ENCODE peak calls at places on chromosomes 3 and 15, in four cellular contexts. S is lower lobe of right lung, H is uterus, T is cardiac muscle cell. F is an unnamed sample. For H3K4me1, the result is how much of the 10 kb centered on the place peaks cover.

GRCh38 chr15:62770752-62771151 is 271.8 kb upstream of the TPM1 start:
- DNase-seq in T (peak), S (no peak), H (no peak), F (peak)

GRCh38 chr3:18153571-18154173 is 271.5 kb downstream of the SATB1 start:
- DNase-seq in H (no peak), T (peak), S (no peak), F (no peak)

GRCh38 chr3:13879946-13880810 is at the start of gene WNT7A:
- DNase-seq in T (peak), S (no peak), H (peak), F (no peak)

GRCh38 chr15:69253156-69253555 is 45.6 kb upstream of the PAQR5 start:
- DNase-seq in T (peak), H (peak), S (no peak), F (peak)

GRCh38 chr3:10437272-10437994 is 68.0 kb downstream of the ATP2B2 start:
- DNase-seq in H (no peak), T (peak), S (no peak), F (peak)

GRCh38 chr3:122519693-122520092 is 5.0 kb upstream of the KPNA1 start:
- DNase-seq in H (no peak), S (no peak), T (peak), F (no peak)

GRCh38 chr3:98814799-98815450 is 51.8 kb downstream of the ST3GAL6 start:
- DNase-seq in T (peak), S (no peak), H (no peak), F (no peak)

GRCh38 chr15:57079446-57079845 is 161.0 kb downstream of the TCF12 start:
- DNase-seq in S (no peak), T (no peak), H (no peak), F (no peak)

GRCh38 chr3:49842843-49843242 is 13.5 kb downstream of the TRAIP start:
- DNase-seq in T (no peak), S (no peak), H (no peak), F (no peak)

GRCh38 chr3:94304953-94305352 is 242.1 kb downstream of the NSUN3 start:
- DNase-seq in T (no peak), S (no peak), H (no peak), F (no peak)

GRCh38 chr3:31103623-31104180 is 209.2 kb upstream of the GADL1 start:
- DNase-seq in T (no peak), S (no peak), H (no peak), F (no peak)

GRCh38 chr15:75493732-75494131 is 42.2 kb upstream of the SIN3A start:
- DNase-seq in H (no peak), T (no peak), S (no peak), F (no peak)

GRCh38 chr15:69749797-69750196 is 297.2 kb downstream of the RPLP1 start:
- DNase-seq in T (no peak), H (no peak), S (no peak), F (no peak)

GRCh38 chr15:57784081-57784488 is 77.6 kb downstream of the POLR2M start:
- DNase-seq in H (no peak), T (peak), S (no peak), F (no peak)

GRCh38 chr3:73433079-73433478 is 191.7 kb downstream of the PDZRN3 start:
- DNase-seq in T (no peak), S (no peak), H (no peak), F (no peak)

GRCh38 chr3:12198301-12198700 is 39.6 kb upstream of the TIMP4 start:
- DNase-seq in T (peak), H (no peak), S (no peak), F (no peak)

GRCh38 chr3:140424211-140424610 is 253.7 kb upstream of the TRIM42 start:
- DNase-seq in H (no peak), S (no peak), T (no peak), F (no peak)

GRCh38 chr3:157066335-157067071 is 93.4 kb downstream of the CCNL1 start:
- DNase-seq in S (no peak), H (peak), T (peak), F (no peak)

GRCh38 chr3:143548449-143548848 is 299.8 kb downstream of the SLC9A9 start:
- DNase-seq in H (no peak), S (no peak), T (no peak), F (no peak)

GRCh38 chr15:35410775-35411174 is 135.2 kb downstream of the DPH6 start:
- DNase-seq in S (no peak), H (no peak), T (no peak), F (no peak)

GRCh38 chr3:141754032-141754431 is 9.2 kb upstream of the GRK7 start:
- DNase-seq in S (no peak), T (no peak), H (no peak), F (no peak)

GRCh38 chr3:120498947-120499346 is 48.2 kb upstream of the FSTL1 start:
- DNase-seq in H (peak), T (peak), S (no peak), F (peak)

GRCh38 chr3:45126730-45127129 is 19.4 kb downstream of the CDCP1 start:
- DNase-seq in S (no peak), T (no peak), H (no peak), F (no peak)

GRCh38 chr3:126355251-126355650 is 2.0 kb downstream of the KLF15 start:
- DNase-seq in T (no peak), H (no peak), S (peak), F (no peak)
- H3K4me3 ChIP-seq in T (peak), H (peak), S (peak), F (no peak)

GRCh38 chr15:31349233-31350141 is 22.9 kb downstream of the KLF13 start:
- DNase-seq in S (peak), H (no peak), T (no peak), F (no peak)

GRCh38 chr15:31352911-31353811 is 26.5 kb downstream of the KLF13 start:
- DNase-seq in T (peak), S (peak), H (peak), F (peak)

GRCh38 chr15:31352283-31352880 is 25.7 kb downstream of the KLF13 start:
- DNase-seq in H (no peak), T (peak), S (peak), F (no peak)

GRCh38 chr15:31347981-31348803 is 21.6 kb downstream of the KLF13 start:
- DNase-seq in H (no peak), T (no peak), S (no peak), F (no peak)

GRCh38 chr15:31350771-31351170 is 24.1 kb downstream of the KLF13 start:
- DNase-seq in T (no peak), S (no peak), H (no peak), F (no peak)
- H3K4me1 ChIP-seq in T (under half), S (half or more), H (under half), F (half or more)

GRCh38 chr15:49452595-49452994 is 29.6 kb downstream of the FGF7 start:
- DNase-seq in S (no peak), T (no peak), H (no peak), F (no peak)

GRCh38 chr15:49456166-49456565 is 33.1 kb downstream of the FGF7 start:
- DNase-seq in H (no peak), T (no peak), S (no peak), F (no peak)

GRCh38 chr15:49462242-49462641 is 39.2 kb downstream of the FGF7 start:
- DNase-seq in H (no peak), T (no peak), S (no peak), F (no peak)

GRCh38 chr15:49460411-49460941 is 37.4 kb downstream of the FGF7 start:
- DNase-seq in T (no peak), H (no peak), S (no peak), F (no peak)

GRCh38 chr15:49458145-49458544 is 35.1 kb downstream of the FGF7 start:
- DNase-seq in H (no peak), S (no peak), T (no peak), F (no peak)
- H3K27ac ChIP-seq in H (peak), S (no peak), T (no peak), F (no peak)

GRCh38 chr15:66841953-66842681 is 140.1 kb downstream of the SMAD6 start:
- DNase-seq in H (peak), T (peak), S (peak), F (peak)

GRCh38 chr15:66843581-66843980 is 141.5 kb downstream of the SMAD6 start:
- DNase-seq in S (no peak), T (no peak), H (no peak), F (no peak)

GRCh38 chr15:66844747-66845145 is 142.7 kb downstream of the SMAD6 start:
- DNase-seq in S (peak), H (no peak), T (no peak), F (no peak)

GRCh38 chr15:66844041-66844746 is 142.2 kb downstream of the SMAD6 start:
- DNase-seq in H (no peak), T (no peak), S (peak), F (no peak)

DNA sequence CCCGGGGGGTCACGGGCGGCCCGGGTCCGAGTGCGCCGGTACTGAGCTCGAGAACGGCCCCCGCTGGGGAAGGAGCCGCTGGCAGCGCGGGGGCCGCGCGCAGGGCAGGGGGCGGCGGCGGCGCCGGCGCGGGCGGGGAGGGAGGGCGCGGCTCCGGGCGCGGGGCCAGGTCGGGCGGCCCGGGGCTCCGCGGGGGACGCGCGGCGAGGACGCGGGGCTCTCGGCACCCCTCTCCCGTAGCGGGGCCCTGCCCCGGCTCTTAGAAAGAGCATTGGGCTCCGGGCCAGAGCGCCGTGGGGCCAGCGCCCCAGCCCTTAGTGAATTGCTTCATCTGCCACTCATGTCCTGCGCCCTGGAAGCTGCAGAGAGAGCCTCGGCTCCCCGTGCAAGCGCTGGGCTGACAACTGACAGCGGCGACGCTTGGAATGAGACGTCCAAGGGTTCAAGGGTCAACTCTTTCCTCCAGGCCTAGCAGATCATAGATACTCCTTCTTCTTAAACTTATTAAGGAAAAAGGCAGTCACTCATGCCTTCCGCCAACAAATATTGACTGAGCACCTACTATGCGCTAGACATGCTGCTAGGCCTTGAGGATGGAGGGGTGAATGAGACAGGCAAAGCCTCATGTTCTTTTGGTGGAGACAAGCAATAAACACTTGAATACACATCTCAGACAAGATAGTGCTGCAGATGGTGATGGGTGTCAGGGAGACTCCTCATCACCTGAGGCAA is 140.8 kb downstream of the SMAD6 start:
- DNase-seq in T (peak), H (peak), S (peak), F (peak)
- H3K4me3 ChIP-seq in T (peak), H (peak), S (peak), F (peak)

GRCh38 chr3:110243081-110243480 is 828.5 kb upstream of the NECTIN3 start:
- DNase-seq in H (no peak), S (no peak), T (peak), F (no peak)
- H3K4me1 ChIP-seq in H (under half), S (under half), T (under half), F (under half)

DNA sequence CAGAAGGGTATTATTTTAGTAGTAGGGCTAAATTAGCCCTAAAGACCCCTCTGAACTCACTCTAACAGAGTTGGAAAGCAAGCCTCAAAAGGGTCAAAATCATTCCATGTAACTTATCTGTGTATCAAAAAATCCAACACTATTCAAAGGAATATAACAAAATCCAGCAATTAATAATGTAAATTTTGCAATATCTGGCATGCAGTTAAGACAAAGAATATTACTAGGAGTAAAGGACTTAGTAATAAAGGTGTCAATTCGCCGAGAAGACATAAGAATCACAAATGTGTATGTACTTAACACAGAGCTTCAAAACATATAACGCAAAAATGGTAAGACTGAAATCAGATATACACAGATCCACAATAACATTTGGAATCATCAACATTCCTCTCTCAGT is 71.2 kb upstream of the PFN2 start:
- DNase-seq in H (no peak), S (no peak), T (no peak), F (no peak)
- H3K27ac ChIP-seq in H (no peak), S (no peak), T (no peak), F (no peak)

GRCh38 chr3:16060358-16060852 is 114.1 kb upstream of the GALNT15 start:
- DNase-seq in S (no peak), T (peak), H (peak), F (peak)
- H3K4me3 ChIP-seq in S (no peak), T (no peak), H (no peak), F (no peak)

GRCh38 chr3:128786434-128787020 is 60.5 kb downstream of the RAB7A start:
- DNase-seq in H (no peak), S (no peak), T (peak), F (no peak)
- H3K4me1 ChIP-seq in H (under half), S (half or more), T (under half), F (under half)

DNA sequence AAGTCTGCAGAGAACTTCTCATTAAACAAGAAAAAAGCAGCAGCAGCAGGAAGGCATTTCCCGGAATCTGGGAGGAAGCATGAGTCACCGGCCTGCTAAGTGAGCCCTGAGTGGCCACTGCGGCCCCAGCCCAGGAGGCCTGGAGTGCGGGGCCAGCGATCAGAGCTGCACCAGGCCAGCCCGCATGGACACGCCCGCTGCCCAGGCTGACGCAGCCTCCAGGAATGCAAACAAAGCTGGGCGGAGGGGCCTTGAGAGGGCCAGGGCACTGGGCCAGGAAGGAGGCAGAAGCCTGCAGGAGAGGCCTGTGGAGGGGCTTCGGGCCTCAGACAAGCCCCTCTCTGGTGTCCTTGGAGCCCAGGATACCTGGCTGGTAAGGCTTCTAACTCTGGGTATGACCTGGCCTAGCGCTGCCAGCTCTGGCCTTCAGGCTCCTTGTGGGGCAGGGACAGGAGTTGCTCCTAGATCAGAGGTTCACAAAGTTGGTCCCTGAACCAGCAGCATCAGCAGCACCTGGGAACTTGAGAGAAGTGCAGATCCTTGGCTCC is 101.2 kb downstream of the SMAD6 start:
- DNase-seq in S (peak), T (peak), H (peak), F (peak)
- H3K27ac ChIP-seq in S (peak), T (peak), H (peak), F (peak)

DNA sequence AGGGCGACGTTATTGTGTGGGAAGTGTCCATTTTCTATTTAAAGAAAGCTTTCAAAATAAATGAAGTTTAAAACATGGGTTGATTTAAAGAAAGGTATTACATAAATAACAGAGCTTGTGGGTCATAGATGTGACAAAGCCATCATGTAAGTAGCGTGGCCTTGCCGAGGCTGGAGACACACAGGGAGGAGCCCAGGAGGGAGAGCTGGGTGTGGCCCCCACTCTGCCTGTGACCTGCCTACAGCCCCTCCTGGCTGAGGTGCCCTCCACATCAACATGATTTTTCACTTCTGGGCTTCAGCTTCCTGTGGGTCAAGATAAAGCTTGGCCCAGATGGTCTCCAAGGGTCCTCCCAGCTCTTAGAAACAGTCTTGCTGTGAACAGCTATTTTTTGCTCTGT is 12.5 kb upstream of the MGLL start:
- DNase-seq in H (no peak), S (no peak), T (no peak), F (no peak)
- H3K4me3 ChIP-seq in H (no peak), S (no peak), T (no peak), F (no peak)

F was measured in SJSA1.